ENCODE peak calls at places on chromosomes 1 and 21, in four cellular contexts. One of them, this sample, is unnamed.
A peak's percentile ranks its signal among the peaks of the same experiment; 100 is the strongest.

GRCh38 chr1:1041092-1041503 is 21.2 kb downstream of the AGRN start:
- DNase-seq in stomach: no peak
- DNase-seq in upper lobe of left lung: no peak
- DNase-seq in HL-60: no peak
- DNase-seq in this sample: no peak

GRCh38 chr1:32871364-32872188 is 864 bp upstream of the FNDC5 start:
- DNase-seq in HL-60: no peak
- DNase-seq in stomach: no peak
- DNase-seq in upper lobe of left lung: no peak
- DNase-seq in this sample: no peak

GRCh38 chr1:115440733-115441132 is 102.7 kb upstream of the NGF start:
- DNase-seq in stomach: no peak
- DNase-seq in HL-60: no peak
- DNase-seq in upper lobe of left lung: no peak
- DNase-seq in this sample: no peak

GRCh38 chr1:110726755-110727154 is 52.0 kb upstream of the KCNA3 start:
- DNase-seq in stomach: no peak
- DNase-seq in upper lobe of left lung: no peak
- DNase-seq in HL-60: no peak
- DNase-seq in this sample: no peak

GRCh38 chr1:171743014-171743870 is 1.4 kb upstream of the VAMP4 start:
- DNase-seq in HL-60: no peak
- DNase-seq in stomach: no peak
- DNase-seq in upper lobe of left lung: no peak
- DNase-seq in this sample: no peak

GRCh38 chr1:202207292-202207691 is 13.7 kb downstream of the LGR6 start:
- DNase-seq in stomach: no peak
- DNase-seq in upper lobe of left lung: no peak
- DNase-seq in HL-60: no peak
- DNase-seq in this sample: no peak

GRCh38 chr21:45018131-45019075 is 56.0 kb upstream of the ADARB1 start:
- DNase-seq in stomach: no peak
- DNase-seq in HL-60: no peak
- DNase-seq in upper lobe of left lung: no peak
- DNase-seq in this sample: no peak

GRCh38 chr1:14755518-14756252 is 157.2 kb downstream of the KAZN start:
- DNase-seq in upper lobe of left lung: no peak
- DNase-seq in HL-60: no peak
- DNase-seq in stomach: no peak
- DNase-seq in this sample: no peak

GRCh38 chr1:225882699-225883615 is 777 bp upstream of the TMEM63A start:
- DNase-seq in stomach: peak; percentile 73
- DNase-seq in HL-60: no peak
- DNase-seq in upper lobe of left lung: peak; percentile 62
- DNase-seq in this sample: no peak

GRCh38 chr1:21705303-21705980 is 36.3 kb upstream of the RAP1GAP start:
- DNase-seq in HL-60: no peak
- DNase-seq in stomach: no peak
- DNase-seq in upper lobe of left lung: no peak
- DNase-seq in this sample: no peak

GRCh38 chr1:209490013-209490412 is 93.5 kb upstream of the CAMK1G start:
- DNase-seq in stomach: no peak
- DNase-seq in upper lobe of left lung: no peak
- DNase-seq in HL-60: no peak
- DNase-seq in this sample: no peak

GRCh38 chr1:3062616-3063378 is 6.2 kb upstream of the PRDM16 start:
- DNase-seq in stomach: peak; percentile 24
- DNase-seq in upper lobe of left lung: no peak
- DNase-seq in HL-60: no peak
- DNase-seq in this sample: no peak

GRCh38 chr1:10459185-10459584 is 9.4 kb downstream of the CORT start:
- DNase-seq in stomach: no peak
- DNase-seq in HL-60: peak; percentile 28
- DNase-seq in upper lobe of left lung: peak; percentile 26
- DNase-seq in this sample: no peak

GRCh38 chr1:1020415-1021009 is 592 bp downstream of the AGRN start:
- DNase-seq in HL-60: no peak
- DNase-seq in upper lobe of left lung: no peak
- DNase-seq in stomach: no peak
- DNase-seq in this sample: no peak

GRCh38 chr21:43861716-43862115 is 3.3 kb upstream of the AGPAT3 start:
- DNase-seq in upper lobe of left lung: no peak
- DNase-seq in HL-60: no peak
- DNase-seq in stomach: peak; percentile 57
- DNase-seq in this sample: no peak

GRCh38 chr1:6427445-6428390 is 3.1 kb downstream of the ESPN start:
- DNase-seq in HL-60: no peak
- DNase-seq in upper lobe of left lung: no peak
- DNase-seq in stomach: peak; percentile 83
- DNase-seq in this sample: no peak

GRCh38 chr1:201221201-201221846 is 30.7 kb downstream of the IGFN1 start:
- DNase-seq in stomach: no peak
- DNase-seq in upper lobe of left lung: no peak
- DNase-seq in HL-60: no peak
- DNase-seq in this sample: no peak

GRCh38 chr1:104852151-104852550 is 1102.5 kb downstream of the AMY1C start:
- DNase-seq in stomach: no peak
- DNase-seq in upper lobe of left lung: no peak
- DNase-seq in HL-60: no peak
- DNase-seq in this sample: no peak

GRCh38 chr1:1421147-1421906 is at the start of gene ANKRD65:
- DNase-seq in HL-60: no peak
- DNase-seq in upper lobe of left lung: peak; percentile 85
- DNase-seq in stomach: no peak
- DNase-seq in this sample: no peak

GRCh38 chr1:36479505-36480051 is 3.1 kb downstream of the CSF3R start:
- DNase-seq in HL-60: no peak
- DNase-seq in upper lobe of left lung: no peak
- DNase-seq in stomach: no peak
- DNase-seq in this sample: no peak

GRCh38 chr1:17597651-17598050 is 58.2 kb downstream of the ARHGEF10L start:
- DNase-seq in stomach: no peak
- DNase-seq in HL-60: no peak
- DNase-seq in upper lobe of left lung: peak; percentile 42
- DNase-seq in this sample: no peak

GRCh38 chr1:236122176-236122575 is 20.2 kb upstream of the GPR137B start:
- DNase-seq in HL-60: no peak
- DNase-seq in stomach: no peak
- DNase-seq in upper lobe of left lung: no peak
- DNase-seq in this sample: no peak

GRCh38 chr1:89557954-89558353 is 33.3 kb downstream of the LRRC8B start:
- DNase-seq in upper lobe of left lung: no peak
- DNase-seq in HL-60: no peak
- DNase-seq in stomach: no peak
- DNase-seq in this sample: no peak

GRCh38 chr1:43549921-43550597 is 19.4 kb downstream of the PTPRF start:
- DNase-seq in upper lobe of left lung: peak; percentile 85
- DNase-seq in stomach: peak; percentile 95
- DNase-seq in HL-60: no peak
- DNase-seq in this sample: no peak

GRCh38 chr21:18274370-18274769 is 29.7 kb downstream of the CHODL start:
- DNase-seq in HL-60: no peak
- DNase-seq in upper lobe of left lung: no peak
- DNase-seq in stomach: no peak
- DNase-seq in this sample: no peak

GRCh38 chr1:63818567-63819340 is 44.9 kb downstream of the ROR1 start:
- DNase-seq in stomach: no peak
- DNase-seq in HL-60: no peak
- DNase-seq in upper lobe of left lung: no peak
- DNase-seq in this sample: no peak

GRCh38 chr1:160795951-160796383 is at the start of gene LY9:
- DNase-seq in upper lobe of left lung: peak; percentile 57
- DNase-seq in stomach: peak; percentile 45
- DNase-seq in HL-60: peak; percentile 67
- DNase-seq in this sample: no peak

GRCh38 chr1:66533804-66534745 is at the start of gene SGIP1:
- DNase-seq in HL-60: no peak
- DNase-seq in stomach: peak; percentile 46
- DNase-seq in upper lobe of left lung: peak; percentile 49
- DNase-seq in this sample: no peak

GRCh38 chr1:58206749-58207148 is 339.8 kb downstream of the OMA1 start:
- DNase-seq in HL-60: no peak
- DNase-seq in stomach: no peak
- DNase-seq in upper lobe of left lung: no peak
- DNase-seq in this sample: no peak

GRCh38 chr1:50774759-50775351 is 185.2 kb downstream of the FAF1 start:
- DNase-seq in stomach: no peak
- DNase-seq in HL-60: peak; percentile 8
- DNase-seq in upper lobe of left lung: no peak
- DNase-seq in this sample: peak; percentile 45

GRCh38 chr1:29453502-29454240 is 217.3 kb downstream of the PTPRU start:
- DNase-seq in HL-60: peak; percentile 2
- DNase-seq in stomach: no peak
- DNase-seq in upper lobe of left lung: no peak
- DNase-seq in this sample: peak; percentile 26

GRCh38 chr21:42671778-42672593 is 18.6 kb downstream of the PDE9A start:
- DNase-seq in stomach: no peak
- DNase-seq in HL-60: no peak
- DNase-seq in upper lobe of left lung: no peak
- DNase-seq in this sample: no peak

GRCh38 chr21:16366207-16366606 is 636.4 kb downstream of the USP25 start:
- DNase-seq in stomach: no peak
- DNase-seq in HL-60: no peak
- DNase-seq in upper lobe of left lung: no peak
- DNase-seq in this sample: no peak
- H3K4me3 ChIP-seq in stomach: no peak overlapping the region
- H3K4me3 ChIP-seq in HL-60: no peak overlapping the region
- H3K4me3 ChIP-seq in upper lobe of left lung: no peak overlapping the region
- H3K4me3 ChIP-seq in this sample: no peak overlapping the region

GRCh38 chr1:206041640-206042039 is 11.3 kb upstream of the RHEX start:
- DNase-seq in HL-60: no peak
- DNase-seq in stomach: no peak
- DNase-seq in upper lobe of left lung: no peak
- DNase-seq in this sample: no peak

GRCh38 chr1:206036661-206037455 is 13.2 kb upstream of the CTSE start:
- DNase-seq in stomach: no peak
- DNase-seq in HL-60: no peak
- DNase-seq in upper lobe of left lung: peak; percentile 46
- DNase-seq in this sample: no peak

GRCh38 chr1:206037521-206037920 is 13.8 kb upstream of the CTSE start:
- DNase-seq in HL-60: no peak
- DNase-seq in stomach: no peak
- DNase-seq in upper lobe of left lung: no peak
- DNase-seq in this sample: no peak

GRCh38 chr1:206039046-206039929 is 13.7 kb upstream of the RHEX start:
- DNase-seq in HL-60: no peak
- DNase-seq in upper lobe of left lung: peak; percentile 24
- DNase-seq in stomach: no peak
- DNase-seq in this sample: no peak

DNA sequence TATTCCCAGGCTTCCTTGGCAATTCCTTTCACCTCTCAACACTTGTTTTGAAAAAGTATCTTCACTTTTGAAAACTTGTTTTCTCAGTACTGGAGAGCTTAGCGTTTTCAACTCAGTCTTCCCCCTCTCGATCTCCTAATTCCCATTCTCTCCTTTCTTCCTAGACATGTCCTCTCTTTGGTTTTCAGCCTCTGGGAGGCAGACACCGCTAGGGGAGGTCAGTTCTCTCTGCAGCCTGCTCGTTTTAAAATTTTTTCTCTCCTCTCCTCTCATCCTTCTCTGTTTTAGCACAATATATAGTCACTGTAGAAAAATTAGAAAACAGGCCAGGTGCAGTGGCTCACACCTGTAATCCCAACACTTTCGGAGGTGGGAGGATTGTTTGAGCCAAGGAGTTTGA is 12.6 kb upstream of the RHEX start:
- DNase-seq in stomach: no peak
- DNase-seq in upper lobe of left lung: no peak
- DNase-seq in HL-60: no peak
- DNase-seq in this sample: no peak
- H3K27ac ChIP-seq in stomach: no peak overlapping the region
- H3K27ac ChIP-seq in upper lobe of left lung: no peak overlapping the region
- H3K27ac ChIP-seq in HL-60: no peak overlapping the region
- H3K27ac ChIP-seq in this sample: no peak overlapping the region

GRCh38 chr1:41666991-41667631 is 182.6 kb upstream of the EDN2 start:
- DNase-seq in HL-60: no peak
- DNase-seq in stomach: peak; percentile 57
- DNase-seq in upper lobe of left lung: no peak
- DNase-seq in this sample: no peak

GRCh38 chr1:41663671-41664400 is 179.4 kb upstream of the EDN2 start:
- DNase-seq in HL-60: no peak
- DNase-seq in upper lobe of left lung: no peak
- DNase-seq in stomach: no peak
- DNase-seq in this sample: no peak

GRCh38 chr1:41662656-41663437 is 178.4 kb upstream of the EDN2 start:
- DNase-seq in HL-60: no peak
- DNase-seq in upper lobe of left lung: peak; percentile 75
- DNase-seq in stomach: no peak
- DNase-seq in this sample: no peak

GRCh38 chr1:41665962-41666917 is 181.8 kb upstream of the EDN2 start:
- DNase-seq in HL-60: no peak
- DNase-seq in stomach: no peak
- DNase-seq in upper lobe of left lung: no peak
- DNase-seq in this sample: no peak

GRCh38 chr1:41664861-41665640 is 180.6 kb upstream of the EDN2 start:
- DNase-seq in upper lobe of left lung: peak; percentile 41
- DNase-seq in HL-60: no peak
- DNase-seq in stomach: no peak
- DNase-seq in this sample: no peak
- TF ChIP-seq POLR2AphosphoS5 in upper lobe of left lung: peak; percentile 50
- TF ChIP-seq POLR2AphosphoS5 in HL-60: no peak
- TF ChIP-seq POLR2AphosphoS5 in stomach: no peak
- TF ChIP-seq POLR2AphosphoS5 in this sample: no peak

DNA sequence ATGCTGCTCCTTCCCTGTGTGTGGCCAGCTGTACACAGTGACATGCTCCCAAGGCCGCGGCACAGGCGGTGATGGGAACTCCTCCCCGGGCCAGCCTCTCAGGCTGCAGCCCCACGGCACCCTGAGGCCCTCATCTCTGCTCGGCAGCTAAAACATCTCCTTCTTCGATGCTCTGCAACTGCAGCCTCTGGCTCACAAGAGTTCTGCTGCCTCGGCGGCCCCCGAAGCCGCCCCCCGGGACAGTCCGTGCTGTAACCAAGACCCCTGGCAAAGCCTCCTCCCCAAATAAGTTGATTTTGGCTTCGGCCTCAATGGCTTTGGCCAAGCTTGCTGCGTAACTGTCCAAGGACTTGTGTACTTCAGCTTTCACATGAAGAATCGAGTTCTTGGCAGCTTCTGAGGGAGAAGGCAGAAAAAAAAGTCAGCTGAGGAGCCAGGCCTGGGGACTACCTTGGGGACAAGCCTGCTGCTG is 51.3 kb downstream of the GPR161 start:
- DNase-seq in HL-60: no peak
- DNase-seq in upper lobe of left lung: no peak
- DNase-seq in stomach: no peak
- DNase-seq in this sample: no peak
- H3K4me3 ChIP-seq in HL-60: no peak overlapping the region
- H3K4me3 ChIP-seq in upper lobe of left lung: no peak overlapping the region
- H3K4me3 ChIP-seq in stomach: no peak overlapping the region
- H3K4me3 ChIP-seq in this sample: no peak overlapping the region

This sample was measured in SK-N-MC.